ENCODE peak calls at places on chromosomes 7 and 10, in eight cellular contexts. T is body of pancreas, R is ascending aorta, A is fibroblast of lung, U is ovary, P is PC-9, C is breast epithelium, M is colonic mucosa. O is an unnamed sample.

GRCh38 chr7:157033483-157034473 is 23.3 kb upstream of the MNX1 start:
- DNase-seq in M (no peak), A (no peak), T (no peak), R (no peak), P (no peak), C (no peak), U (no peak), O (no peak)

GRCh38 chr7:130297628-130298027 is 4.7 kb downstream of the CPA4 start:
- DNase-seq in T (no peak), C (no peak), M (no peak), U (no peak), A (no peak), P (no peak), R (no peak), O (no peak)

GRCh38 chr10:71397340-71398212 is 856 bp downstream of the CDH23 start:
- DNase-seq in T (peak; percentile 28), U (peak; percentile 44), M (no peak), P (no peak), C (no peak), R (no peak), A (no peak), O (no peak)

GRCh38 chr7:151372612-151373265 is 31.1 kb downstream of the NUB1 start:
- DNase-seq in R (peak; percentile 57), T (no peak), A (no peak), C (no peak), M (no peak), P (no peak), U (no peak), O (no peak)

GRCh38 chr7:4479367-4480039 is 202.6 kb upstream of the FOXK1 start:
- DNase-seq in U (no peak), R (no peak), M (peak; percentile 22), A (peak; percentile 44), T (peak; percentile 17), P (peak; percentile 50), C (no peak), O (no peak)

GRCh38 chr7:93715234-93715633 is 140.7 kb upstream of the CALCR start:
- DNase-seq in M (peak; percentile 22), T (peak; percentile 44), U (peak; percentile 50), C (no peak), R (no peak), A (peak; percentile 43), P (no peak), O (no peak)

GRCh38 chr10:71025535-71025934 is 137.2 kb upstream of the PCBD1 start:
- DNase-seq in U (no peak), M (no peak), P (peak; percentile 40), C (no peak), A (no peak), R (no peak), T (no peak), O (no peak)

GRCh38 chr7:33612434-33612833 is 292.9 kb upstream of the BMPER start:
- DNase-seq in A (no peak), U (no peak), P (no peak), M (no peak), C (no peak), T (no peak), R (no peak), O (no peak)

GRCh38 chr7:135768990-135769389 is 20.4 kb upstream of the FAM180A start:
- DNase-seq in A (no peak), T (peak; percentile 34), C (peak; percentile 82), U (no peak), M (no peak), P (no peak), R (no peak), O (no peak)

GRCh38 chr10:61503051-61503450 is 49.9 kb upstream of the TMEM26 start:
- DNase-seq in T (no peak), A (peak; percentile 62), R (no peak), M (no peak), U (no peak), C (no peak), P (no peak), O (no peak)

GRCh38 chr10:98790817-98791216 is 344.1 kb upstream of the HPS1 start:
- DNase-seq in T (no peak), R (no peak), M (no peak), A (no peak), C (no peak), U (no peak), P (no peak), O (no peak)

GRCh38 chr10:106980711-106981460 is 183.6 kb downstream of the SORCS1 start:
- DNase-seq in C (no peak), T (no peak), M (no peak), P (no peak), U (no peak), R (no peak), A (no peak), O (no peak)

GRCh38 chr10:133309111-133309719 is 501 bp downstream of the ZNF511 start:
- DNase-seq in R (peak; percentile 94), M (peak; percentile 98), C (peak; percentile 92), P (peak; percentile 60), U (peak; percentile 95), T (peak; percentile 96), A (peak; percentile 84), O (peak; percentile 37)

GRCh38 chr7:116150588-116150987 is 59.8 kb upstream of the TES start:
- DNase-seq in R (no peak), U (no peak), P (no peak), T (no peak), A (no peak), M (no peak), C (no peak), O (no peak)

DNA sequence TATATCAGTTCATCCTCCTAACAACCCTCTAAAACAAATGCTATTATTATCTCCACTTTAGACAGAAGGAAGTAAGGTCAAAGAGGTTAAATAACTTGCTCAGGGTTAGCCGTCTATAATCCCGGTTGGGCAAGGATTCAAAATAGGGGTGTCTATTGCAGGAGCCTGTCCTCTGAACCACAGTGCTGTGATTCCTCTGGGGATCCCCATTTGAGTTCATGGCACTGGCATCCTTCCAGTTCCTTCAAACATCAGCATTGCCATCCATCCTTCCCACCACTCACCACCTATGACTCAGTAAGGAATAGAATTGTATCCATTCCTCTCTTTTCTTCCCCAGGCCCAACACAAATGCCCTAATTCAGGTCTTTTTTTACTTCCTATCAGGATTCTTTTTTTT is 25.6 kb downstream of the HPS6 start:
- DNase-seq in T (no peak), M (no peak), U (no peak), R (no peak), A (peak; percentile 9), C (no peak), P (no peak), O (no peak)
- H3K4me3 ChIP-seq in T (no peak overlapping the region), M (no peak overlapping the region), U (no peak overlapping the region), R (no peak overlapping the region), A (no peak overlapping the region), C (no peak overlapping the region), P (no peak overlapping the region), O (no peak overlapping the region)

DNA sequence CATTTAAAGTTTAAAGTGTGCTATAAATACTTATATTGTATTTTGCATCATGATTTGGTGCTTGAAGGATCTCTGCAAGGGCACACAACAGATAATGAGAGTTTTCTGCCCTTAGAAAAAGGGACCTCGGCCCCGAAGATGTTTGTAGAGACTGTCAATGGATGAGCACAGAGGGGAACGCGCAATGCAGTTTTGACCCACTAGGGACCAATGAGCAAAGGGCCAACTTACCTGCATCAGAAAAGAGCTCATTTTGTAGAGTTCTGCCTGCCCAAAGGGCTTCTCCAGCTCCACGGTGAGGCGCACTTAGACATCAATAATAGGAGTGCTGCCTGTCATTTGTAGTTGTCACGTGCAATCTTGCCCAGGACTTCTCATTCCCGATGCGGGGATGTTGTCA is 91.1 kb downstream of the BUB3 start:
- DNase-seq in C (no peak), P (no peak), T (no peak), M (no peak), U (no peak), R (no peak), A (no peak), O (no peak)
- TF ChIP-seq CTCF in C (no peak), P (no peak), T (no peak), M (no peak), U (no peak), R (no peak), A (no peak), O (no peak)

DNA sequence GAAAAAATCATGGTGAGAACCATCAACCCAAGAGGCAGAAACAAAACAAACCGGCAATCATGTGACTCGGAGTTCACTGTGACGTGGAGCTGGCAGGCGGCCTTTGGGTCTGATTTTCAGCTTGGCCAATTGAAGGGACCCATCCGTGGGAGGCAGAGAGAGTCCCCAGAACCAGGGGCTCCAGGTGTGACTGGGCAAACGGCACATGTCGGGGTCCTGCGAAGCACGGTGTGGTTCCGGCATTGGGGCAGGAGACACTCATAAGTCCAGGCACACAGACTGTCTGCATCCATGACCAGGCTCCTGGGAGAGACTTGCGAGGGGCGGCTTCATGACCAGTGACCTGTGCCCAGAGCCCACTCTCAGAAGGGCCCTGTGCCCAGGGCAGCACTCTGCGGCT is 12.6 kb upstream of the CNPY1 start:
- DNase-seq in R (no peak), P (no peak), C (no peak), T (no peak), A (no peak), U (no peak), M (no peak), O (no peak)
- H3K27me3 ChIP-seq in R (no peaks in the 10 kb centered on the region), P (peaks cover 96% of the 10 kb centered on the region), C (no peaks in the 10 kb centered on the region), T (no peaks in the 10 kb centered on the region), A (no peaks in the 10 kb centered on the region), U (no peaks in the 10 kb centered on the region), M (no peaks in the 10 kb centered on the region), O (no peaks in the 10 kb centered on the region)

GRCh38 chr10:93541402-93542357 is 24.8 kb upstream of the FFAR4 start:
- DNase-seq in T (peak; percentile 30), A (peak; percentile 18), U (no peak), M (peak; percentile 75), R (no peak), C (no peak), P (no peak), O (no peak)
- H3K4me3 ChIP-seq in T (no peak overlapping the region), A (peak overlapping the region; percentile 31), U (no peak overlapping the region), M (no peak overlapping the region), R (no peak overlapping the region), C (peak overlapping the region; percentile 41), P (no peak overlapping the region), O (peak overlapping the region; percentile 4)

GRCh38 chr7:55086413-55087201 is 67.8 kb downstream of the EGFR start:
- DNase-seq in T (peak; percentile 46), U (no peak), A (peak; percentile 91), P (peak; percentile 65), R (no peak), C (no peak), M (no peak), O (no peak)
- TF ChIP-seq CTCF in T (no peak), U (no peak), A (no peak), P (no peak), R (no peak), C (no peak), M (no peak), O (no peak)